ENCODE peak calls at places on chromosomes 12 and 14, in ten cellular contexts. One of them, this sample, is unnamed.

GRCh38 chr12:32533971-32534590 is 134.7 kb downstream of the FGD4 start:
- DNase-seq in iPS-NIHi11: peak; percentile 60
- DNase-seq in RPMI7951: peak; percentile 47
- DNase-seq in CD4-positive, alpha-beta T cell: no peak
- DNase-seq in cardiac muscle cell: peak; percentile 67
- DNase-seq in GM03348: peak; percentile 77
- DNase-seq in NT2/D1: peak; percentile 59
- DNase-seq in stimulated activated CD4-positive, alpha-beta T cell treated with anti-CD3 and anti-CD28 coated beads, Interleukin-1b, Interleukin-23, amount 100 ng/mL, for 1 hour: no peak
- DNase-seq in posterior vena cava: no peak
- DNase-seq in HFFc6: peak; percentile 95
- DNase-seq in this sample: no peak

GRCh38 chr14:20247651-20248246 is 8.7 kb downstream of the OR11H4 start:
- DNase-seq in iPS-NIHi11: peak; percentile 14
- DNase-seq in posterior vena cava: no peak
- DNase-seq in GM03348: no peak
- DNase-seq in HFFc6: no peak
- DNase-seq in cardiac muscle cell: no peak
- DNase-seq in RPMI7951: no peak
- DNase-seq in stimulated activated CD4-positive, alpha-beta T cell treated with anti-CD3 and anti-CD28 coated beads, Interleukin-1b, Interleukin-23, amount 100 ng/mL, for 1 hour: no peak
- DNase-seq in NT2/D1: peak; percentile 23
- DNase-seq in CD4-positive, alpha-beta T cell: no peak
- DNase-seq in this sample: no peak

GRCh38 chr14:52536269-52536668 is 16.0 kb downstream of the TXNDC16 start:
- DNase-seq in GM03348: no peak
- DNase-seq in posterior vena cava: no peak
- DNase-seq in RPMI7951: no peak
- DNase-seq in iPS-NIHi11: no peak
- DNase-seq in CD4-positive, alpha-beta T cell: no peak
- DNase-seq in NT2/D1: no peak
- DNase-seq in cardiac muscle cell: no peak
- DNase-seq in HFFc6: no peak
- DNase-seq in stimulated activated CD4-positive, alpha-beta T cell treated with anti-CD3 and anti-CD28 coated beads, Interleukin-1b, Interleukin-23, amount 100 ng/mL, for 1 hour: no peak
- DNase-seq in this sample: no peak

GRCh38 chr12:21296751-21297406 is 37.8 kb downstream of the SLCO1A2 start:
- DNase-seq in cardiac muscle cell: peak; percentile 18
- DNase-seq in iPS-NIHi11: peak; percentile 33
- DNase-seq in NT2/D1: no peak
- DNase-seq in CD4-positive, alpha-beta T cell: no peak
- DNase-seq in HFFc6: peak; percentile 6
- DNase-seq in stimulated activated CD4-positive, alpha-beta T cell treated with anti-CD3 and anti-CD28 coated beads, Interleukin-1b, Interleukin-23, amount 100 ng/mL, for 1 hour: no peak
- DNase-seq in GM03348: peak; percentile 52
- DNase-seq in posterior vena cava: no peak
- DNase-seq in RPMI7951: peak; percentile 13
- DNase-seq in this sample: no peak

GRCh38 chr12:1470051-1470450 is 124.3 kb downstream of the FBXL14 start:
- DNase-seq in CD4-positive, alpha-beta T cell: no peak
- DNase-seq in iPS-NIHi11: no peak
- DNase-seq in HFFc6: no peak
- DNase-seq in GM03348: no peak
- DNase-seq in stimulated activated CD4-positive, alpha-beta T cell treated with anti-CD3 and anti-CD28 coated beads, Interleukin-1b, Interleukin-23, amount 100 ng/mL, for 1 hour: no peak
- DNase-seq in cardiac muscle cell: peak; percentile 47
- DNase-seq in NT2/D1: no peak
- DNase-seq in RPMI7951: no peak
- DNase-seq in posterior vena cava: no peak
- DNase-seq in this sample: no peak

GRCh38 chr14:104118006-104118844 is 20.2 kb upstream of the KIF26A start:
- DNase-seq in RPMI7951: no peak
- DNase-seq in NT2/D1: no peak
- DNase-seq in iPS-NIHi11: no peak
- DNase-seq in posterior vena cava: peak; percentile 62
- DNase-seq in CD4-positive, alpha-beta T cell: no peak
- DNase-seq in cardiac muscle cell: no peak
- DNase-seq in stimulated activated CD4-positive, alpha-beta T cell treated with anti-CD3 and anti-CD28 coated beads, Interleukin-1b, Interleukin-23, amount 100 ng/mL, for 1 hour: no peak
- DNase-seq in HFFc6: no peak
- DNase-seq in GM03348: no peak
- DNase-seq in this sample: peak; percentile 62

GRCh38 chr14:38210587-38211257 is 3.0 kb downstream of the SSTR1 start:
- DNase-seq in CD4-positive, alpha-beta T cell: no peak
- DNase-seq in posterior vena cava: no peak
- DNase-seq in cardiac muscle cell: peak; percentile 65
- DNase-seq in HFFc6: peak; percentile 43
- DNase-seq in NT2/D1: no peak
- DNase-seq in stimulated activated CD4-positive, alpha-beta T cell treated with anti-CD3 and anti-CD28 coated beads, Interleukin-1b, Interleukin-23, amount 100 ng/mL, for 1 hour: no peak
- DNase-seq in GM03348: peak; percentile 82
- DNase-seq in iPS-NIHi11: peak; percentile 56
- DNase-seq in RPMI7951: no peak
- DNase-seq in this sample: peak; percentile 65

GRCh38 chr14:104440297-104440956 is 139.1 kb upstream of the C14orf180 start:
- DNase-seq in iPS-NIHi11: no peak
- DNase-seq in NT2/D1: no peak
- DNase-seq in CD4-positive, alpha-beta T cell: no peak
- DNase-seq in stimulated activated CD4-positive, alpha-beta T cell treated with anti-CD3 and anti-CD28 coated beads, Interleukin-1b, Interleukin-23, amount 100 ng/mL, for 1 hour: no peak
- DNase-seq in cardiac muscle cell: no peak
- DNase-seq in RPMI7951: no peak
- DNase-seq in posterior vena cava: no peak
- DNase-seq in GM03348: no peak
- DNase-seq in HFFc6: no peak
- DNase-seq in this sample: peak; percentile 62

GRCh38 chr12:55629058-55629841 is 7.4 kb upstream of the OR10P1 start:
- DNase-seq in RPMI7951: no peak
- DNase-seq in cardiac muscle cell: no peak
- DNase-seq in stimulated activated CD4-positive, alpha-beta T cell treated with anti-CD3 and anti-CD28 coated beads, Interleukin-1b, Interleukin-23, amount 100 ng/mL, for 1 hour: no peak
- DNase-seq in GM03348: no peak
- DNase-seq in posterior vena cava: no peak
- DNase-seq in CD4-positive, alpha-beta T cell: no peak
- DNase-seq in HFFc6: no peak
- DNase-seq in NT2/D1: no peak
- DNase-seq in iPS-NIHi11: no peak
- DNase-seq in this sample: no peak

GRCh38 chr12:65526311-65526710 is 247.8 kb downstream of the MSRB3 start:
- DNase-seq in cardiac muscle cell: no peak
- DNase-seq in HFFc6: peak; percentile 37
- DNase-seq in RPMI7951: peak; percentile 92
- DNase-seq in CD4-positive, alpha-beta T cell: no peak
- DNase-seq in stimulated activated CD4-positive, alpha-beta T cell treated with anti-CD3 and anti-CD28 coated beads, Interleukin-1b, Interleukin-23, amount 100 ng/mL, for 1 hour: no peak
- DNase-seq in GM03348: peak; percentile 55
- DNase-seq in iPS-NIHi11: no peak
- DNase-seq in posterior vena cava: no peak
- DNase-seq in NT2/D1: no peak
- DNase-seq in this sample: no peak

GRCh38 chr12:11902525-11902875 is 168.2 kb upstream of the BCL2L14 start:
- DNase-seq in HFFc6: no peak
- DNase-seq in posterior vena cava: no peak
- DNase-seq in RPMI7951: no peak
- DNase-seq in iPS-NIHi11: no peak
- DNase-seq in stimulated activated CD4-positive, alpha-beta T cell treated with anti-CD3 and anti-CD28 coated beads, Interleukin-1b, Interleukin-23, amount 100 ng/mL, for 1 hour: no peak
- DNase-seq in GM03348: no peak
- DNase-seq in CD4-positive, alpha-beta T cell: no peak
- DNase-seq in NT2/D1: no peak
- DNase-seq in cardiac muscle cell: no peak
- DNase-seq in this sample: no peak

GRCh38 chr14:31080489-31080888 is 54.3 kb upstream of the STRN3 start:
- DNase-seq in NT2/D1: no peak
- DNase-seq in iPS-NIHi11: no peak
- DNase-seq in CD4-positive, alpha-beta T cell: no peak
- DNase-seq in stimulated activated CD4-positive, alpha-beta T cell treated with anti-CD3 and anti-CD28 coated beads, Interleukin-1b, Interleukin-23, amount 100 ng/mL, for 1 hour: no peak
- DNase-seq in RPMI7951: no peak
- DNase-seq in HFFc6: no peak
- DNase-seq in GM03348: no peak
- DNase-seq in cardiac muscle cell: no peak
- DNase-seq in posterior vena cava: no peak
- DNase-seq in this sample: no peak

GRCh38 chr12:51653431-51653830 is 62.4 kb downstream of the SCN8A start:
- DNase-seq in iPS-NIHi11: no peak
- DNase-seq in HFFc6: no peak
- DNase-seq in CD4-positive, alpha-beta T cell: no peak
- DNase-seq in cardiac muscle cell: no peak
- DNase-seq in NT2/D1: no peak
- DNase-seq in stimulated activated CD4-positive, alpha-beta T cell treated with anti-CD3 and anti-CD28 coated beads, Interleukin-1b, Interleukin-23, amount 100 ng/mL, for 1 hour: no peak
- DNase-seq in RPMI7951: no peak
- DNase-seq in GM03348: no peak
- DNase-seq in posterior vena cava: no peak
- DNase-seq in this sample: no peak

GRCh38 chr12:12357697-12358476 is 1.0 kb downstream of the BORCS5 start:
- DNase-seq in RPMI7951: no peak
- DNase-seq in stimulated activated CD4-positive, alpha-beta T cell treated with anti-CD3 and anti-CD28 coated beads, Interleukin-1b, Interleukin-23, amount 100 ng/mL, for 1 hour: no peak
- DNase-seq in NT2/D1: no peak
- DNase-seq in iPS-NIHi11: no peak
- DNase-seq in cardiac muscle cell: no peak
- DNase-seq in GM03348: no peak
- DNase-seq in posterior vena cava: no peak
- DNase-seq in CD4-positive, alpha-beta T cell: no peak
- DNase-seq in HFFc6: peak; percentile 29
- DNase-seq in this sample: no peak

GRCh38 chr14:102776761-102777710 is at the start of gene TRAF3:
- DNase-seq in HFFc6: peak; percentile 47
- DNase-seq in cardiac muscle cell: peak; percentile 76
- DNase-seq in RPMI7951: peak; percentile 73
- DNase-seq in NT2/D1: no peak
- DNase-seq in posterior vena cava: peak; percentile 90
- DNase-seq in GM03348: peak; percentile 93
- DNase-seq in iPS-NIHi11: peak; percentile 93
- DNase-seq in stimulated activated CD4-positive, alpha-beta T cell treated with anti-CD3 and anti-CD28 coated beads, Interleukin-1b, Interleukin-23, amount 100 ng/mL, for 1 hour: peak; percentile 67
- DNase-seq in CD4-positive, alpha-beta T cell: peak; percentile 87
- DNase-seq in this sample: peak; percentile 90

GRCh38 chr14:79279645-79280399 is 931.5 kb downstream of the DIO2 start:
- DNase-seq in iPS-NIHi11: no peak
- DNase-seq in RPMI7951: no peak
- DNase-seq in posterior vena cava: peak; percentile 75
- DNase-seq in cardiac muscle cell: peak; percentile 21
- DNase-seq in GM03348: peak; percentile 34
- DNase-seq in HFFc6: no peak
- DNase-seq in CD4-positive, alpha-beta T cell: no peak
- DNase-seq in NT2/D1: no peak
- DNase-seq in stimulated activated CD4-positive, alpha-beta T cell treated with anti-CD3 and anti-CD28 coated beads, Interleukin-1b, Interleukin-23, amount 100 ng/mL, for 1 hour: no peak
- DNase-seq in this sample: peak; percentile 69

GRCh38 chr14:72154645-72155378 is 222.6 kb downstream of the RGS6 start:
- DNase-seq in GM03348: no peak
- DNase-seq in CD4-positive, alpha-beta T cell: no peak
- DNase-seq in NT2/D1: no peak
- DNase-seq in stimulated activated CD4-positive, alpha-beta T cell treated with anti-CD3 and anti-CD28 coated beads, Interleukin-1b, Interleukin-23, amount 100 ng/mL, for 1 hour: no peak
- DNase-seq in HFFc6: no peak
- DNase-seq in cardiac muscle cell: no peak
- DNase-seq in RPMI7951: no peak
- DNase-seq in posterior vena cava: no peak
- DNase-seq in iPS-NIHi11: no peak
- DNase-seq in this sample: no peak

GRCh38 chr14:71022939-71023338 is 115.7 kb downstream of the PCNX1 start:
- DNase-seq in RPMI7951: no peak
- DNase-seq in cardiac muscle cell: no peak
- DNase-seq in posterior vena cava: no peak
- DNase-seq in stimulated activated CD4-positive, alpha-beta T cell treated with anti-CD3 and anti-CD28 coated beads, Interleukin-1b, Interleukin-23, amount 100 ng/mL, for 1 hour: no peak
- DNase-seq in HFFc6: no peak
- DNase-seq in iPS-NIHi11: no peak
- DNase-seq in CD4-positive, alpha-beta T cell: no peak
- DNase-seq in GM03348: no peak
- DNase-seq in NT2/D1: no peak
- DNase-seq in this sample: no peak

GRCh38 chr12:75315518-75315917 is 14.6 kb downstream of the CAPS2 start:
- DNase-seq in CD4-positive, alpha-beta T cell: no peak
- DNase-seq in iPS-NIHi11: no peak
- DNase-seq in stimulated activated CD4-positive, alpha-beta T cell treated with anti-CD3 and anti-CD28 coated beads, Interleukin-1b, Interleukin-23, amount 100 ng/mL, for 1 hour: no peak
- DNase-seq in posterior vena cava: no peak
- DNase-seq in RPMI7951: peak; percentile 15
- DNase-seq in HFFc6: peak; percentile 68
- DNase-seq in GM03348: peak; percentile 41
- DNase-seq in cardiac muscle cell: no peak
- DNase-seq in NT2/D1: no peak
- DNase-seq in this sample: no peak

GRCh38 chr14:69280746-69281291 is 20.9 kb downstream of the GALNT16 start:
- DNase-seq in GM03348: no peak
- DNase-seq in stimulated activated CD4-positive, alpha-beta T cell treated with anti-CD3 and anti-CD28 coated beads, Interleukin-1b, Interleukin-23, amount 100 ng/mL, for 1 hour: no peak
- DNase-seq in RPMI7951: no peak
- DNase-seq in cardiac muscle cell: no peak
- DNase-seq in iPS-NIHi11: no peak
- DNase-seq in CD4-positive, alpha-beta T cell: no peak
- DNase-seq in HFFc6: no peak
- DNase-seq in NT2/D1: no peak
- DNase-seq in posterior vena cava: no peak
- DNase-seq in this sample: no peak

GRCh38 chr14:103136388-103137271 is 13.4 kb downstream of the TNFAIP2 start:
- DNase-seq in RPMI7951: peak; percentile 58
- DNase-seq in GM03348: peak; percentile 47
- DNase-seq in stimulated activated CD4-positive, alpha-beta T cell treated with anti-CD3 and anti-CD28 coated beads, Interleukin-1b, Interleukin-23, amount 100 ng/mL, for 1 hour: no peak
- DNase-seq in CD4-positive, alpha-beta T cell: no peak
- DNase-seq in posterior vena cava: no peak
- DNase-seq in NT2/D1: no peak
- DNase-seq in iPS-NIHi11: peak; percentile 76
- DNase-seq in cardiac muscle cell: no peak
- DNase-seq in HFFc6: peak; percentile 72
- DNase-seq in this sample: no peak

GRCh38 chr14:96164861-96165490 is 39.7 kb upstream of the BDKRB2 start:
- DNase-seq in stimulated activated CD4-positive, alpha-beta T cell treated with anti-CD3 and anti-CD28 coated beads, Interleukin-1b, Interleukin-23, amount 100 ng/mL, for 1 hour: no peak
- DNase-seq in GM03348: no peak
- DNase-seq in posterior vena cava: no peak
- DNase-seq in NT2/D1: no peak
- DNase-seq in HFFc6: no peak
- DNase-seq in CD4-positive, alpha-beta T cell: no peak
- DNase-seq in RPMI7951: no peak
- DNase-seq in cardiac muscle cell: no peak
- DNase-seq in iPS-NIHi11: no peak
- DNase-seq in this sample: no peak

GRCh38 chr12:29901585-29901984 is 117.8 kb upstream of the TMTC1 start:
- DNase-seq in CD4-positive, alpha-beta T cell: no peak
- DNase-seq in RPMI7951: no peak
- DNase-seq in posterior vena cava: no peak
- DNase-seq in GM03348: no peak
- DNase-seq in cardiac muscle cell: no peak
- DNase-seq in NT2/D1: peak; percentile 67
- DNase-seq in iPS-NIHi11: peak; percentile 36
- DNase-seq in HFFc6: no peak
- DNase-seq in stimulated activated CD4-positive, alpha-beta T cell treated with anti-CD3 and anti-CD28 coated beads, Interleukin-1b, Interleukin-23, amount 100 ng/mL, for 1 hour: no peak
- DNase-seq in this sample: no peak

GRCh38 chr12:19778111-19778688 is 338.9 kb downstream of the AEBP2 start:
- DNase-seq in stimulated activated CD4-positive, alpha-beta T cell treated with anti-CD3 and anti-CD28 coated beads, Interleukin-1b, Interleukin-23, amount 100 ng/mL, for 1 hour: no peak
- DNase-seq in NT2/D1: no peak
- DNase-seq in GM03348: no peak
- DNase-seq in RPMI7951: peak; percentile 40
- DNase-seq in iPS-NIHi11: no peak
- DNase-seq in posterior vena cava: no peak
- DNase-seq in cardiac muscle cell: no peak
- DNase-seq in CD4-positive, alpha-beta T cell: no peak
- DNase-seq in HFFc6: peak; percentile 3
- DNase-seq in this sample: no peak

GRCh38 chr12:108078428-108078827 is 50.7 kb upstream of the WSCD2 start:
- DNase-seq in CD4-positive, alpha-beta T cell: no peak
- DNase-seq in cardiac muscle cell: no peak
- DNase-seq in HFFc6: no peak
- DNase-seq in NT2/D1: no peak
- DNase-seq in stimulated activated CD4-positive, alpha-beta T cell treated with anti-CD3 and anti-CD28 coated beads, Interleukin-1b, Interleukin-23, amount 100 ng/mL, for 1 hour: no peak
- DNase-seq in posterior vena cava: no peak
- DNase-seq in iPS-NIHi11: no peak
- DNase-seq in GM03348: no peak
- DNase-seq in RPMI7951: no peak
- DNase-seq in this sample: no peak

GRCh38 chr14:96176811-96177211 is 27.8 kb upstream of the BDKRB2 start:
- DNase-seq in RPMI7951: peak; percentile 98
- DNase-seq in posterior vena cava: peak; percentile 80
- DNase-seq in HFFc6: peak; percentile 89
- DNase-seq in iPS-NIHi11: no peak
- DNase-seq in GM03348: peak; percentile 88
- DNase-seq in CD4-positive, alpha-beta T cell: no peak
- DNase-seq in cardiac muscle cell: no peak
- DNase-seq in NT2/D1: no peak
- DNase-seq in stimulated activated CD4-positive, alpha-beta T cell treated with anti-CD3 and anti-CD28 coated beads, Interleukin-1b, Interleukin-23, amount 100 ng/mL, for 1 hour: no peak
- DNase-seq in this sample: no peak

GRCh38 chr14:44316647-44317432 is 190.2 kb downstream of the FSCB start:
- DNase-seq in GM03348: peak; percentile 6
- DNase-seq in posterior vena cava: no peak
- DNase-seq in stimulated activated CD4-positive, alpha-beta T cell treated with anti-CD3 and anti-CD28 coated beads, Interleukin-1b, Interleukin-23, amount 100 ng/mL, for 1 hour: no peak
- DNase-seq in cardiac muscle cell: no peak
- DNase-seq in iPS-NIHi11: peak; percentile 39
- DNase-seq in RPMI7951: peak; percentile 88
- DNase-seq in HFFc6: peak; percentile 58
- DNase-seq in CD4-positive, alpha-beta T cell: no peak
- DNase-seq in NT2/D1: no peak
- DNase-seq in this sample: no peak

GRCh38 chr14:59075503-59075902 is 113.0 kb upstream of the DAAM1 start:
- DNase-seq in cardiac muscle cell: no peak
- DNase-seq in GM03348: no peak
- DNase-seq in stimulated activated CD4-positive, alpha-beta T cell treated with anti-CD3 and anti-CD28 coated beads, Interleukin-1b, Interleukin-23, amount 100 ng/mL, for 1 hour: no peak
- DNase-seq in RPMI7951: no peak
- DNase-seq in CD4-positive, alpha-beta T cell: no peak
- DNase-seq in HFFc6: no peak
- DNase-seq in NT2/D1: no peak
- DNase-seq in posterior vena cava: no peak
- DNase-seq in iPS-NIHi11: no peak
- DNase-seq in this sample: no peak